ENCODE peak calls at places on chromosomes 11 and 22, in five cellular contexts. I is endothelial cell of umbilical vein, K is stomach, N is thyroid gland, T is NT2/D1. L is an unnamed sample.

GRCh38 chr11:58165504-58166106 is 23.3 kb upstream of the OR9Q2 start:
- DNase-seq in I (no peak), K (no peak), N (no peak), T (no peak), L (no peak)

GRCh38 chr22:38314992-38315800 is 2.0 kb downstream of the CSNK1E start:
- DNase-seq in I (peak), K (peak), N (peak), T (no peak), L (no peak)

GRCh38 chr11:30917859-30918478 is 331.8 kb upstream of the MPPED2 start:
- DNase-seq in I (peak), K (no peak), N (no peak), T (peak), L (peak)

GRCh38 chr22:46023558-46023981 is 46.6 kb upstream of the WNT7B start:
- DNase-seq in I (peak), K (no peak), N (no peak), T (no peak), L (no peak)

GRCh38 chr11:88695701-88696414 is 358.3 kb upstream of the CTSC start:
- DNase-seq in I (no peak), K (no peak), N (no peak), T (no peak), L (no peak)

GRCh38 chr22:47943729-47944700 is 1181.6 kb downstream of the TBC1D22A start:
- DNase-seq in I (no peak), K (no peak), N (no peak), T (no peak), L (no peak)

GRCh38 chr11:69383946-69384547 is 90.1 kb downstream of the MYEOV start:
- DNase-seq in I (no peak), K (no peak), N (no peak), T (no peak), L (peak)

GRCh38 chr11:8658210-8658968 is 24.1 kb downstream of the TRIM66 start:
- DNase-seq in I (no peak), K (no peak), N (no peak), T (no peak), L (peak)

GRCh38 chr11:132681971-132682370 is 850.3 kb downstream of the OPCML start:
- DNase-seq in I (no peak), K (no peak), N (peak), T (no peak), L (no peak)

GRCh38 chr22:46091277-46091977 is 58.9 kb upstream of the PPARA start:
- DNase-seq in I (no peak), K (no peak), N (no peak), T (no peak), L (no peak)

GRCh38 chr11:117229411-117229810 is 2.5 kb downstream of the PCSK7 start:
- DNase-seq in I (no peak), K (no peak), N (no peak), T (no peak), L (no peak)

GRCh38 chr22:39611360-39611759 is 40.8 kb downstream of the CACNA1I start:
- DNase-seq in I (no peak), K (no peak), N (no peak), T (no peak), L (no peak)

GRCh38 chr11:2802389-2803185 is 83.0 kb downstream of the CDKN1C start:
- DNase-seq in I (no peak), K (peak), N (no peak), T (no peak), L (peak)

GRCh38 chr11:118142809-118143208 is 9.8 kb downstream of the SCN4B start:
- DNase-seq in I (no peak), K (no peak), N (peak), T (no peak), L (no peak)

GRCh38 chr11:35654711-35655110 is 7.9 kb upstream of the TRIM44 start:
- DNase-seq in I (no peak), K (no peak), N (no peak), T (no peak), L (peak)

GRCh38 chr11:127110542-127110941 is 110.0 kb upstream of the KIRREL3 start:
- DNase-seq in I (no peak), K (no peak), N (no peak), T (no peak), L (no peak)

GRCh38 chr11:9397746-9398680 is 13.6 kb downstream of the IPO7 start:
- DNase-seq in I (no peak), K (no peak), N (no peak), T (no peak), L (no peak)

GRCh38 chr22:45585437-45585755 is 82.7 kb downstream of the FBLN1 start:
- DNase-seq in I (no peak), K (no peak), N (no peak), T (no peak), L (no peak)

GRCh38 chr11:115653926-115654325 is 149.7 kb upstream of the CADM1 start:
- DNase-seq in I (no peak), K (no peak), N (no peak), T (no peak), L (peak)

GRCh38 chr11:44950036-44950624 is 553 bp downstream of the TP53I11 start:
- DNase-seq in I (peak), K (peak), N (peak), T (no peak), L (no peak)

GRCh38 chr22:42933783-42934144 is 76.7 kb upstream of the ARFGAP3 start:
- DNase-seq in I (peak), K (no peak), N (no peak), T (no peak), L (no peak)

GRCh38 chr11:114291847-114292680 is 4.1 kb upstream of the NNMT start:
- DNase-seq in I (peak), K (no peak), N (no peak), T (no peak), L (peak)

GRCh38 chr11:114289779-114290178 is 6.4 kb upstream of the NNMT start:
- DNase-seq in I (no peak), K (no peak), N (no peak), T (no peak), L (no peak)

GRCh38 chr11:114290503-114291239 is 5.5 kb upstream of the NNMT start:
- DNase-seq in I (peak), K (no peak), N (no peak), T (no peak), L (no peak)

GRCh38 chr11:114293201-114293711 is 2.9 kb upstream of the NNMT start:
- DNase-seq in I (peak), K (no peak), N (no peak), T (no peak), L (peak)

DNA sequence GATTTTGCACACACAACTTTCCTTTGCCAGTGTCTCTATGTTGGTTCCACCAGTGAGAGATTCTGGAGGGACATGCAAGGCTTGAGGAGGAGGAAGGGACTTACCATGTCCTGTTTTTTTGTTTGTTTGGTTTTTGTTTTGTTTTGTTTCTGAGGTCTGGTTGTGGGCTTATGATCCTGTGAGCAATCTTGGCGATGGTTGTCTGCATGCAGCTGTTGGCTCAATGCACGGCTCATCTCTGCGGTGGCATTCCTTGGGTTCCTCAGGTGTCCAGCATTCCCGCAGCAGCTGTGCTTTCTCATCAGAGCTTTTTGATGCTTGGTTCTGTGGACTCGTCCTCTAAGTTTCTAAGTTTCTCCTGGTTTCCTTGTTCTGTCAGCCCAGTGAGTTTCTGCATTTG is 4.8 kb upstream of the NNMT start:
- DNase-seq in I (peak), K (no peak), N (no peak), T (no peak), L (peak)
- H3K4me3 ChIP-seq in I (peak), K (peak), N (no peak), T (no peak), L (peak)

DNA sequence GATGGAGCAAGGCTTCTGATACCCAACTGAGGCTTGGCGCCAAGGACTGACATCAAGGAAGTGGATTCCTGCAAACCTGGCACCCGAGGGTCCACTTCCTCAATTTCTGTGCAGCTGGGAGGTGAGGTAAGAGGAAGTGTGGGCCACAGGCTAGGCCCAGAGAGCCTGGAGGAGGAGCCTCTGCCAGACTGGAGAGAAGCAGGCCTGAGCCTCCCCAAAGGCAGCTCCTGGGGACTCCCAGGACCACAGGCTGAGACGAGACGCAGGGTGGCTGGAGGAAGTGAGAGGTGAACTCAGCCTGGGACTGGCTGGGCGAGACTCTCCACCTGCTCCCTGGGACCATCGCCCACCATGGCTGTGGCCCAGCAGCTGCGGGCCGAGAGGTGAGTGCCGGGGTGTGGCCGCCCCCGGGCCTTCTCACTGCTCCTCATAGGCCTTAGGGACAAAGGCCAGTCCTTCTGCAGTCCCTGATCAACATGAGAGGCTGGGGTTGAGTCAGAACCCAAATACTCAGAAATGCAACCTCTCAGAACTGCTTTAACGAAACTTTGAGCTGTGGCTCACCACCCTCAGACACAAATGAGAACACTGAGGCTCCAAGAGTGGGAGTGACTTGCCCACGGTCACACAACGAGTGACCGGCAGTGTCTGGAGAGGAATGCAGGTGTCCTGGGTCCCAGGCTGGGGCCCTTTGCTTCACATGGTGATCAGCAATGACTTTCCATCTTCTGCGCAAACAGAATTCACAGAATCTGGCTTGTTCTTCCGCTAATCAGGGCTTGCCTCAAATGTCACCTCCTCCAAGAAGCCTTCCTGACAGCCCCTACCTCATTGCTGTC is at the start of gene NCF4:
- DNase-seq in I (no peak), K (peak), N (peak), T (no peak), L (no peak)
- H3K4me3 ChIP-seq in I (no peak), K (peak), N (no peak), T (no peak), L (no peak)

GRCh38 chr22:20224917-20225692 is 43.0 kb downstream of the RTN4R start:
- DNase-seq in I (no peak), K (no peak), N (no peak), T (no peak), L (no peak)
- H3K4me3 ChIP-seq in I (no peak), K (no peak), N (no peak), T (no peak), L (no peak)

GRCh38 chr11:281486-282161 is 3.4 kb downstream of the NLRP6 start:
- DNase-seq in I (no peak), K (no peak), N (no peak), T (no peak), L (no peak)

GRCh38 chr11:283405-284080 is 5.3 kb downstream of the NLRP6 start:
- DNase-seq in I (no peak), K (no peak), N (no peak), T (no peak), L (no peak)

GRCh38 chr11:280762-281485 is 2.7 kb downstream of the NLRP6 start:
- DNase-seq in I (no peak), K (no peak), N (no peak), T (no peak), L (no peak)

GRCh38 chr11:282630-283360 is 4.6 kb downstream of the NLRP6 start:
- DNase-seq in I (no peak), K (no peak), N (no peak), T (no peak), L (no peak)

GRCh38 chr11:282171-282570 is 4.0 kb downstream of the NLRP6 start:
- DNase-seq in I (no peak), K (no peak), N (no peak), T (no peak), L (no peak)
- H3K4me3 ChIP-seq in I (no peak), K (no peak), N (no peak), T (no peak), L (no peak)

GRCh38 chr22:30606455-30607299 is at the start of gene TCN2:
- DNase-seq in I (peak), K (peak), N (peak), T (peak), L (peak)

GRCh38 chr22:30607300-30607930 is 441 bp downstream of the TCN2 start:
- DNase-seq in I (no peak), K (no peak), N (no peak), T (no peak), L (no peak)

GRCh38 chr22:30605449-30606110 is 1.4 kb upstream of the TCN2 start:
- DNase-seq in I (peak), K (peak), N (peak), T (no peak), L (peak)

GRCh38 chr22:30609260-30610185 is 2.5 kb downstream of the TCN2 start:
- DNase-seq in I (peak), K (peak), N (peak), T (no peak), L (no peak)

DNA sequence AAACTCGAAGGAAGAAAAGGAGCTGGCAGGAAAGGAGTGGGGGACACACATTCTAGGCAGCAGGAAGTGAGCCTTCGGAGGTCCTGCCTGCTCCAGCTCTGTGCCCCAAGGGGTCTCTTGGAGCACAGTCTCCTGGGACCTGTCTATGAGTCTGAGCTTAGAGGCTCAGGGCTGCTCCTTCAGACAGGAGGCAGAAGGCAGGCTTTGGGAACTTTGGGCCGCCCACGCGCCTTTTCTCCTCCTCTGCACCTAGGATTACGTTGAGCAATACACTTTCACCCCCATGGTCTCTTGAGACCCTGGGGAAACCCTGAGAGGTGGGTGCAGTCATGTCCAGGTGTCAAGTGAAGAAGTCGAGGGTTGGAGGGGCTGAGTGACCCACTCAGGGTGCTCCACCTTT is 965 bp downstream of the TCN2 start:
- DNase-seq in I (no peak), K (no peak), N (no peak), T (no peak), L (no peak)
- H3K4me3 ChIP-seq in I (no peak), K (no peak), N (no peak), T (peak), L (no peak)

GRCh38 chr11:64711944-64712306 is 11.1 kb downstream of the NRXN2 start:
- DNase-seq in I (no peak), K (no peak), N (no peak), T (no peak), L (no peak)

GRCh38 chr11:64713781-64714363 is 9.1 kb downstream of the NRXN2 start:
- DNase-seq in I (no peak), K (no peak), N (no peak), T (no peak), L (no peak)

GRCh38 chr11:64713031-64713780 is 9.8 kb downstream of the NRXN2 start:
- DNase-seq in I (peak), K (peak), N (peak), T (no peak), L (no peak)

GRCh38 chr11:64711138-64711943 is 11.7 kb downstream of the NRXN2 start:
- DNase-seq in I (no peak), K (no peak), N (peak), T (no peak), L (no peak)

DNA sequence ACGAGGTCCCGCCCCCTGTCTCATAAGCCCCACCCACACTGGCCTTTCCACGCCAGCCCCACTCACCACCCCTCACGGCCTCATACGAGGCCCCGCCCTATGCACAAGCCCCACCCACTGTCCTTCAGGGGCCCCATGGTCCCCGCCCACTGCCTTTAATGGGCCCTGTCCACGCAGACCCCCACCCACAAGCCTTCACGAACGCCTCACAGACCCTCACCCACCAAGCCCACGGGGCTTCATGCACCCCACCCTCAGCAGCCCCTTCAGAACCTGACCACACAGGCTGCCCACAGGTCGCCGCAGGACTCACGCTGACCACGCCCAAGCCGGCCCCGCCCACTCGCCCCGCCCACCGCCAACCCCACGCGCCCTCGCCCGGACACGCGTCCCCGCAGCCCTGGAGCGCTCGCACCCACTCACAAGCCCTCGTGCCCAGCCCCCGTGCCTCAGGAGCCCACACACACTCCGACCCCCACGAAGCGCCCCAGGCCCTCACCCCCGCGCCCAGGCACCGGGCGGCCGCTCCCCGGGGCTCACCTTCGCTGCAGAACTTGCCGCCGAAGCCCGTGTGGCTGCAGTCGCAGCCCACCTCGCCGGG is 10.5 kb downstream of the NRXN2 start:
- DNase-seq in I (no peak), K (no peak), N (no peak), T (no peak), L (no peak)
- H3K4me3 ChIP-seq in I (no peak), K (no peak), N (no peak), T (peak), L (no peak)

GRCh38 chr22:29308148-29308790 is 1.8 kb downstream of the GAS2L1 start:
- DNase-seq in I (no peak), K (no peak), N (no peak), T (no peak), L (no peak)
- H3K4me3 ChIP-seq in I (no peak), K (peak), N (no peak), T (no peak), L (no peak)

L was measured in SJCRH30.